ENCODE peak calls at places on chromosomes 4 and X, in seven cellular contexts. V is H4; B is hippocampal formation; A is fibroblast of lung; H is stimulated activated CD4-positive, alpha-beta T cell treated with anti-CD3 and anti-CD28 coated beads, Interleukin-2, amount 100 ng/mL, for 48 hours; P is AML-193; S is prostate gland. N is an unnamed sample.

GRCh38 chr4:7195546-7196282 is 3.4 kb downstream of the SORCS2 start:
- DNase-seq in P (no peak), B (no peak), H (no peak), A (peak; percentile 84), V (no peak), S (no peak), N (no peak)

GRCh38 chr4:116913451-116913850 is 171.9 kb downstream of the TRAM1L1 start:
- DNase-seq in S (no peak), P (no peak), H (no peak), A (no peak), B (no peak), V (no peak), N (no peak)

GRCh38 chr4:122548886-122549630 is 71.8 kb downstream of the IL21 start:
- DNase-seq in P (no peak), H (no peak), A (no peak), V (no peak), S (no peak), B (no peak), N (no peak)

GRCh38 chr4:73705056-73705432 is 35.3 kb upstream of the CXCL8 start:
- DNase-seq in A (peak; percentile 84), S (no peak), H (no peak), V (peak; percentile 36), P (no peak), B (no peak), N (no peak)

GRCh38 chr4:13703096-13703495 is 75.6 kb upstream of the BOD1L1 start:
- DNase-seq in V (no peak), S (no peak), P (no peak), A (no peak), B (no peak), H (no peak), N (no peak)

GRCh38 chr4:142350886-142351285 is 495.2 kb downstream of the INPP4B start:
- DNase-seq in H (no peak), V (no peak), B (peak; percentile 43), P (no peak), A (no peak), S (no peak), N (no peak)

GRCh38 chrX:142096263-142096662 is 108.8 kb downstream of the MAGEC2 start:
- DNase-seq in A (no peak), P (no peak), S (no peak), H (no peak), V (no peak), B (no peak), N (no peak)

GRCh38 chr4:15197005-15197404 is 194.7 kb downstream of the CPEB2 start:
- DNase-seq in V (peak; percentile 53), H (no peak), S (no peak), B (no peak), A (peak; percentile 11), P (peak; percentile 6), N (peak; percentile 69)

GRCh38 chr4:184846531-184846930 is 20.8 kb upstream of the ACSL1 start:
- DNase-seq in P (no peak), H (no peak), S (no peak), A (no peak), V (no peak), B (no peak), N (no peak)

GRCh38 chr4:173572493-173573129 is 42.6 kb upstream of the HAND2 start:
- DNase-seq in S (no peak), V (no peak), P (no peak), H (no peak), B (no peak), A (no peak), N (no peak)

GRCh38 chrX:134764202-134764785 is 106.0 kb upstream of the PLAC1 start:
- DNase-seq in A (peak; percentile 20), S (no peak), P (peak; percentile 41), B (no peak), H (no peak), V (peak; percentile 68), N (peak; percentile 56)

GRCh38 chr4:76881375-76881774 is 16.6 kb downstream of the SOWAHB start:
- DNase-seq in B (no peak), V (no peak), A (no peak), S (peak; percentile 61), H (no peak), P (no peak), N (no peak)

GRCh38 chr4:80266902-80267380 is 477 bp downstream of the FGF5 start:
- DNase-seq in A (peak; percentile 69), B (no peak), P (no peak), H (no peak), V (peak; percentile 12), S (no peak), N (peak; percentile 28)

GRCh38 chrX:47177079-47177478 is 16.6 kb upstream of the UBA1 start:
- DNase-seq in H (no peak), V (no peak), P (no peak), S (no peak), A (no peak), B (no peak), N (no peak)

GRCh38 chr4:67522851-67523671 is 22.2 kb downstream of the CENPC start:
- DNase-seq in V (peak; percentile 12), A (peak; percentile 65), B (no peak), H (no peak), P (no peak), S (no peak), N (no peak)

GRCh38 chr4:10808591-10808990 is 124.0 kb upstream of the CLNK start:
- DNase-seq in A (peak; percentile 94), H (no peak), V (no peak), S (no peak), B (peak; percentile 60), P (no peak), N (no peak)

GRCh38 chr4:163385466-163385865 is 41.8 kb downstream of the NPY5R start:
- DNase-seq in P (no peak), H (no peak), B (no peak), V (no peak), A (no peak), S (no peak), N (no peak)

GRCh38 chrX:1103360-1103759 is 109.1 kb downstream of the CRLF2 start:
- DNase-seq in A (no peak), B (no peak), V (no peak), P (no peak), H (no peak), S (no peak), N (no peak)

GRCh38 chrX:55907968-55908607 is 190.5 kb downstream of the RRAGB start:
- DNase-seq in S (peak; percentile 49), H (peak; percentile 25), P (peak; percentile 63), V (peak; percentile 63), A (peak; percentile 7), B (no peak), N (peak; percentile 97)

GRCh38 chr4:81786063-81786763 is 314.5 kb upstream of the RASGEF1B start:
- DNase-seq in S (no peak), H (no peak), B (no peak), V (peak; percentile 50), P (no peak), A (no peak), N (no peak)

GRCh38 chr4:181559637-181560036 is 683.6 kb upstream of the TENM3 start:
- DNase-seq in B (no peak), P (no peak), S (no peak), V (no peak), H (no peak), A (peak; percentile 7), N (peak; percentile 14)

GRCh38 chrX:153599192-153600031 is 473 bp upstream of the CCNQ start:
- DNase-seq in S (peak; percentile 81), V (peak; percentile 74), A (peak; percentile 77), P (peak; percentile 55), H (peak; percentile 74), B (peak; percentile 61), N (peak; percentile 91)

N was measured in ELF-1.